ENCODE peak calls at places on chromosomes 3 and 15, in five cellular contexts. Y is GM10248, G is WTC11, X is AG09319, E is spleen. S is an unnamed sample.

GRCh38 chr3:51295625-51296024 is 89.5 kb upstream of the MANF start:
- DNase-seq in Y (peak; percentile 52), G (no peak), X (no peak), E (no peak), S (no peak)

GRCh38 chr3:126659915-126660886 is 5.3 kb upstream of the TXNRD3 start:
- DNase-seq in Y (no peak), G (peak; percentile 41), X (no peak), E (no peak), S (no peak)

GRCh38 chr3:46892285-46893145 is 15.0 kb downstream of the PTH1R start:
- DNase-seq in Y (no peak), G (peak; percentile 94), X (peak; percentile 44), E (peak; percentile 89), S (peak; percentile 42)

GRCh38 chr3:151327571-151328198 is 1.7 kb downstream of the P2RY13 start:
- DNase-seq in Y (peak; percentile 16), G (no peak), X (no peak), E (no peak), S (no peak)

GRCh38 chr15:96354731-96355560 is 24.4 kb downstream of the NR2F2 start:
- DNase-seq in Y (no peak), G (no peak), X (peak; percentile 62), E (no peak), S (no peak)

GRCh38 chr3:124985358-124985757 is 50.8 kb upstream of the MUC13 start:
- DNase-seq in Y (no peak), G (no peak), X (no peak), E (no peak), S (no peak)

GRCh38 chr15:61906961-61907752 is 153.1 kb downstream of the VPS13C start:
- DNase-seq in Y (no peak), G (no peak), X (no peak), E (no peak), S (no peak)

GRCh38 chr3:32239638-32240550 is 1.4 kb downstream of the CMTM8 start:
- DNase-seq in Y (peak; percentile 35), G (peak; percentile 46), X (no peak), E (no peak), S (no peak)

GRCh38 chr3:25895443-25895842 is 105.6 kb downstream of the OXSM start:
- DNase-seq in Y (no peak), G (no peak), X (no peak), E (no peak), S (no peak)

GRCh38 chr3:3191675-3192480 is 12.4 kb upstream of the CRBN start:
- DNase-seq in Y (no peak), G (no peak), X (no peak), E (no peak), S (no peak)

GRCh38 chr3:62125376-62125775 is 248.0 kb downstream of the FEZF2 start:
- DNase-seq in Y (no peak), G (no peak), X (no peak), E (no peak), S (no peak)

GRCh38 chr3:70049761-70050160 is 50.2 kb downstream of the SAMMSON start:
- DNase-seq in Y (no peak), G (no peak), X (no peak), E (no peak), S (no peak)

GRCh38 chr3:184257083-184257915 is 4.1 kb downstream of the CAMK2N2 start:
- DNase-seq in Y (no peak), G (no peak), X (no peak), E (no peak), S (peak; percentile 82)

GRCh38 chr3:39814007-39814406 is 4.6 kb downstream of the MYRIP start:
- DNase-seq in Y (no peak), G (no peak), X (no peak), E (no peak), S (no peak)

GRCh38 chr15:86162676-86163075 is 83.0 kb downstream of the AGBL1 start:
- DNase-seq in Y (no peak), G (no peak), X (no peak), E (no peak), S (no peak)

GRCh38 chr15:78651930-78652655 is 11.1 kb upstream of the CHRNB4 start:
- DNase-seq in Y (no peak), G (no peak), X (no peak), E (peak; percentile 47), S (no peak)

GRCh38 chr3:120649735-120650705 is 32.0 kb downstream of the HGD start:
- DNase-seq in Y (peak; percentile 10), G (no peak), X (no peak), E (no peak), S (no peak)

GRCh38 chr3:193499152-193499551 is 55.5 kb downstream of the ATP13A4 start:
- DNase-seq in Y (no peak), G (no peak), X (no peak), E (no peak), S (no peak)

GRCh38 chr3:124834723-124835718 is 52.1 kb downstream of the ITGB5 start:
- DNase-seq in Y (peak; percentile 74), G (peak; percentile 50), X (no peak), E (no peak), S (no peak)

GRCh38 chr3:102447272-102447671 is 12.5 kb downstream of the ZPLD1 start:
- DNase-seq in Y (no peak), G (no peak), X (no peak), E (no peak), S (no peak)

GRCh38 chr15:71197620-71198019 is 82.3 kb downstream of the THSD4 start:
- DNase-seq in Y (no peak), G (no peak), X (no peak), E (no peak), S (no peak)

GRCh38 chr15:71194286-71194685 is 79.0 kb downstream of the THSD4 start:
- DNase-seq in Y (no peak), G (no peak), X (no peak), E (no peak), S (no peak)

GRCh38 chr15:71191296-71191695 is 76.0 kb downstream of the THSD4 start:
- DNase-seq in Y (no peak), G (no peak), X (no peak), E (no peak), S (no peak)

GRCh38 chr15:71198846-71199245 is 83.6 kb downstream of the THSD4 start:
- DNase-seq in Y (no peak), G (no peak), X (no peak), E (no peak), S (no peak)

DNA sequence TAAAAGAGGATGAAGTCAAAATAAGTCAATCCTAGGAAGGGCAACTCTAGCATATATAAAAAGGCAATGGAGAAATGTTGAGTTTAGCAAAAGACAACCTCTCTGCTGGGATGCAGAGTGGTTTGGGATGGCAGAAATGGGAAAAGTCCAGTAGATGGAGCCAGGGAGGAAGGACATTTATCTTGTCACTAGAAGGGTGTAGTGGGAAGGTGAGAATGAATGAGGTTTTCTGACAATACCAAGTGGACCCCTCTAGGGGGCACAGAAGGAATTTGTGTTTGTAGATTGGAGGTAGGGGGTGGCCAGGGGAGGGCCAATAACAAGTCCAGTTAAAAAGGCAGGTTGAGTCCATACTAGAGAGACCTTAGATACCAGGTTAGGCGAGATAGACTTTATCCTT is 80.0 kb downstream of the THSD4 start:
- DNase-seq in Y (no peak), G (no peak), X (no peak), E (no peak), S (no peak)
- TF ChIP-seq CTCF in Y (no peak), G (peak; percentile 21), X (peak; percentile 6), E (no peak), S (peak; percentile 61)

GRCh38 chr15:90952901-90953677 is 1.6 kb upstream of the RCCD1 start:
- DNase-seq in Y (no peak), G (no peak), X (no peak), E (no peak), S (peak; percentile 78)

GRCh38 chr15:90955911-90956310 is 1.2 kb downstream of the RCCD1 start:
- DNase-seq in Y (no peak), G (no peak), X (no peak), E (no peak), S (peak; percentile 76)

GRCh38 chr15:90956551-90957104 is 1.9 kb downstream of the RCCD1 start:
- DNase-seq in Y (peak; percentile 84), G (peak; percentile 91), X (no peak), E (peak; percentile 92), S (peak; percentile 79)

GRCh38 chr15:90953947-90954711 is 555 bp upstream of the RCCD1 start:
- DNase-seq in Y (no peak), G (no peak), X (no peak), E (no peak), S (no peak)

DNA sequence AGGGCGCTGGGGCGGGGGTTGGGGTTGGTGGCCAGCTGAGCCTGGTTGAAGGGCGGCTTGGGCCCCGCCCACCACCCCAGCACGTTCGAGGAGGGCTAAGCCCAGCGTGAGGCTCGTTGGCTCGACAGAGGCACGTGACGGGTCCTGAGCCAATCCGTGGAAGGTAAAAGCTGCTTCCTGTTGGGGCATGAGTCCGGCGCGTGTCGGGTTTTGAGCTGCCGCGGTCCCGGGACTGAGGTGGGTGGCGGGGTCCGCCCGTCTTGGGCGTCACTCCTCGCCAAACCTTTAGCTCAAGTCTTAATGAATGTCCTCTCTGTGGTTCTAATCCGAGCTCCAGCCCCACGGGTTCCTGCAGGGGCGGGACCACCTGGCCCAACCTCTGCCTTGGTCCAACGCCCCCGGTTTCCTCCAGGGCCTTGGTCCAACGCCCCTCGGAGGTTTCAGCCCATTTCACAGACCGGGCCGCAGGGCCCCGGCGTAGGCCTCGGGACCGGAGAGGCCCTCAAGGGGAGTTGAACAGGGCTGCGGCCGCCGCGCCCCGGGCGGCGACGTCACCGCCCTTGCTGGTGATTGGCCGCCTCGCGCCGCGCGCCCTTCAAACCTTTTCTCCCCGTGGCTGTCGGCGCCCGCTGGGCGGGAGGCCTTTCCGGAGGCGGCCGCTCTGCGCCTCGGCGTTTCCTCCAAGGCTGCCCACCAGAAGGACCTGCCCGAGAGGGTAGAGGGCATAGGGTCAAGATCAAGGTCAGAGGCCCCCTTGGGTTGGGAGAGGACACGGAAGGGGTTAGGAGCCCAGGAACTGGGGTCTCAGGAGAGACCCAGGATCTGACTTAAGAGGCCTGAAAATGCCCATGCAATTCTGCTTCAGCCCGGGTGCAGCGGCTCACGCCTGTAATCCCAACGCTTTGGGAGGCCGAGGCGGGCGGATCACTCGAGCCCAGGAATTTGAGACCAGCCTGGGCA is at the start of gene RCCD1:
- DNase-seq in Y (peak; percentile 99), G (peak; percentile 93), X (peak; percentile 83), E (peak; percentile 100), S (peak; percentile 98)
- TF ChIP-seq CTCF in Y (no peak), G (no peak), X (no peak), E (no peak), S (no peak)

DNA sequence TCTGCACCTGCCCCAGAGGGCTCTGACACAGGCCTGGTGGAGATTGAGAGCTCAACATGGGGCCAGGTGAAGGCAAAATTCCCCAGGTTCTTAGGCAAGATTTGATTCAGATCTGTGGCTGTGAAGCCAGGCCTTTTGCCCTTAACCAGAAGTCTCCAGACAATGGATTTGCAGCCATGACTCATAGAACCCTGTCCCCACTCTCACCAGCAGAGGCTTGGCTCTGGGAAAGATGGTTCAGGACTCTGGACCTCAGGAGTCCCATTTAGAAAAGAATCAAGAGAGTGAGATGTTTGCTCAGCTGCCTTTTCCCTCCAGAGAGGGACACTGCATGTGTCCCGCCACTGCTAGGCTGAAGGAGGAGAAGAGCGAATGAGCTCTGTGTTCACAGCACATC is 361.4 kb upstream of the ICE2 start:
- DNase-seq in Y (no peak), G (no peak), X (no peak), E (no peak), S (no peak)
- TF ChIP-seq CTCF in Y (no peak), G (no peak), X (no peak), E (no peak), S (no peak)

DNA sequence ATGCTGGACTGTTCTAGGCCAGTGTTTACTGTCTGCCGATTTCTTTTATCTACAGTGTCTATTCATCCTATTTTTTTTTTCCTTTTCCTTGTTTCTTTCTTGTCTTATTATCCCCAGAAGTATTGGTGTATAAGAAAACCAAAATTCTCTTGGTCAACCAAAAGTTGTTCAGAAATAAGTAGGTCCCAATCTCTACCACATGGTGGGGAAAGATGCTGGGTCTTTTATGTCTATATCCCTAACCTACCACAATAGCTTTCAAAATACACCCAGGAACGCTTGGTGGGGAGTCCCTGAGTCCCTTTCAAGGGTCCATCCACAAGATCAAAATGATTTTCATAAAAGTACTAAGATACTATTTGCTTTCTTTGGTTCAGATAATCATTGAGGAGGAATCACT is 225.6 kb downstream of the CLSTN2 start:
- DNase-seq in Y (no peak), G (no peak), X (no peak), E (no peak), S (no peak)
- TF ChIP-seq CTCF in Y (no peak), G (no peak), X (peak; percentile 11), E (no peak), S (peak; percentile 69)